ENCODE peak calls at places on chromosome 19, in four cellular contexts. G is naive thymus-derived CD8-positive, alpha-beta T cell; H is substantia nigra; W is mucosa of descending colon. P is an unnamed sample.

GRCh38 chr19:8478605-8479004 is 23.8 kb downstream of the PRAM1 start:
- DNase-seq in G (no peak), H (no peak), W (no peak), P (no peak)

GRCh38 chr19:13953021-13953531 is 767 bp downstream of the DCAF15 start:
- DNase-seq in G (no peak), H (no peak), W (peak; percentile 78), P (no peak)

GRCh38 chr19:15263361-15263985 is 31.2 kb upstream of the EPHX3 start:
- DNase-seq in G (no peak), H (no peak), W (no peak), P (no peak)

GRCh38 chr19:18500376-18500775 is 21.5 kb downstream of the ELL start:
- DNase-seq in G (no peak), H (no peak), W (no peak), P (no peak)

GRCh38 chr19:13153627-13154240 is 3.5 kb downstream of the IER2 start:
- DNase-seq in G (no peak), H (no peak), W (peak; percentile 68), P (no peak)

GRCh38 chr19:1837625-1838105 is 10.6 kb downstream of the REXO1 start:
- DNase-seq in G (no peak), H (no peak), W (peak; percentile 87), P (no peak)

GRCh38 chr19:2663920-2664571 is 38.4 kb downstream of the GNG7 start:
- DNase-seq in G (no peak), H (peak; percentile 46), W (peak; percentile 47), P (no peak)

GRCh38 chr19:38173324-38174041 is 50.5 kb downstream of the DPF1 start:
- DNase-seq in G (no peak), H (peak; percentile 83), W (no peak), P (peak; percentile 98)

GRCh38 chr19:46378268-46378667 is 31.4 kb downstream of the PPP5C start:
- DNase-seq in G (no peak), H (no peak), W (no peak), P (no peak)

GRCh38 chr19:43983544-43983911 is 460 bp upstream of the ZNF155 start:
- DNase-seq in G (no peak), H (no peak), W (no peak), P (no peak)

GRCh38 chr19:13103961-13104847 is 1.5 kb upstream of the LYL1 start:
- DNase-seq in G (peak; percentile 42), H (no peak), W (peak; percentile 69), P (no peak)

GRCh38 chr19:42634409-42635232 is 39.9 kb upstream of the CEACAM8 start:
- DNase-seq in G (no peak), H (no peak), W (no peak), P (no peak)

GRCh38 chr19:43470288-43470687 is 4.9 kb upstream of the LYPD3 start:
- DNase-seq in G (peak; percentile 96), H (no peak), W (no peak), P (no peak)

GRCh38 chr19:53432088-53432661 is 391 bp downstream of the ZNF761 start:
- DNase-seq in G (no peak), H (no peak), W (peak; percentile 55), P (no peak)

GRCh38 chr19:18208098-18208951 is 4.5 kb upstream of the RAB3A start:
- DNase-seq in G (no peak), H (no peak), W (peak; percentile 71), P (peak; percentile 33)

GRCh38 chr19:368624-369020 is 24.0 kb upstream of the MIER2 start:
- DNase-seq in G (no peak), H (no peak), W (no peak), P (no peak)

GRCh38 chr19:54189020-54189667 is at the start of gene MBOAT7:
- DNase-seq in G (no peak), H (no peak), W (no peak), P (no peak)

GRCh38 chr19:30635026-30635985 is 263.1 kb downstream of the ZNF536 start:
- DNase-seq in G (no peak), H (no peak), W (no peak), P (no peak)

GRCh38 chr19:4937060-4937459 is 27.8 kb downstream of the UHRF1 start:
- DNase-seq in G (no peak), H (no peak), W (no peak), P (no peak)

GRCh38 chr19:4970558-4971423 is 1.9 kb downstream of the KDM4B start:
- DNase-seq in G (no peak), H (no peak), W (peak; percentile 64), P (peak; percentile 83)

GRCh38 chr19:42226886-42227285 is 6.8 kb downstream of the ZNF526 start:
- DNase-seq in G (no peak), H (no peak), W (no peak), P (no peak)

GRCh38 chr19:1169921-1170885 is 3.9 kb downstream of the SBNO2 start:
- DNase-seq in G (no peak), H (no peak), W (no peak), P (no peak)

GRCh38 chr19:39679056-39679790 is 23.5 kb downstream of the LGALS16 start:
- DNase-seq in G (no peak), H (no peak), W (no peak), P (peak; percentile 75)

GRCh38 chr19:49631279-49631588 is 8.7 kb downstream of the RRAS start:
- DNase-seq in G (no peak), H (no peak), W (no peak), P (no peak)

GRCh38 chr19:38849746-38850230 is at the start of gene HNRNPL:
- DNase-seq in G (peak; percentile 99), H (no peak), W (peak; percentile 99), P (no peak)

GRCh38 chr19:1857648-1858326 is 5.6 kb downstream of the KLF16 start:
- DNase-seq in G (no peak), H (no peak), W (peak; percentile 88), P (no peak)

GRCh38 chr19:30256510-30256850 is 115.7 kb upstream of the ZNF536 start:
- DNase-seq in G (no peak), H (no peak), W (no peak), P (no peak)

GRCh38 chr19:33780746-33781145 is 15.9 kb upstream of the KCTD15 start:
- DNase-seq in G (no peak), H (no peak), W (no peak), P (no peak)

GRCh38 chr19:14835011-14835410 is at the start of the genes OR7A5 and OR7C1:
- DNase-seq in G (no peak), H (peak; percentile 5), W (no peak), P (no peak)

GRCh38 chr19:13833330-13834265 is 38.4 kb downstream of the ZSWIM4 start:
- DNase-seq in G (peak; percentile 92), H (peak; percentile 71), W (peak; percentile 99), P (peak; percentile 96)

GRCh38 chr19:16423891-16424290 is 47.9 kb downstream of the EPS15L1 start:
- DNase-seq in G (no peak), H (no peak), W (no peak), P (no peak)

GRCh38 chr19:46803555-46803954 is 15.2 kb upstream of the SLC1A5 start:
- DNase-seq in G (no peak), H (no peak), W (no peak), P (no peak)

GRCh38 chr19:16342002-16342715 is 17.5 kb downstream of the KLF2 start:
- DNase-seq in G (peak; percentile 39), H (peak; percentile 17), W (no peak), P (peak; percentile 65)

GRCh38 chr19:46753420-46754155 is 7.3 kb upstream of the STRN4 start:
- DNase-seq in G (peak; percentile 50), H (no peak), W (peak; percentile 81), P (no peak)